ENCODE peak calls at places on chromosomes 6 and 20, in four cellular contexts. Q, L, C and N are unnamed samples.

GRCh38 chr20:8803065-8803464 is 265.8 kb upstream of the PLCB4 start:
- DNase-seq in C (no peak), L (peak), Q (no peak), N (no peak)

GRCh38 chr6:138383776-138384175 is 6.1 kb downstream of the SMIM28 start:
- DNase-seq in C (no peak), Q (no peak), L (peak), N (no peak)

GRCh38 chr20:20237093-20237959 is 130.6 kb upstream of the INSM1 start:
- DNase-seq in L (peak), Q (peak), C (peak), N (peak)

GRCh38 chr20:22607695-22608094 is 23.3 kb upstream of the FOXA2 start:
- DNase-seq in Q (no peak), L (no peak), C (no peak), N (no peak)

GRCh38 chr6:105545947-105546710 is 143.2 kb upstream of the PREP start:
- DNase-seq in L (no peak), Q (peak), C (no peak), N (no peak)

GRCh38 chr6:5507056-5507722 is 245.9 kb downstream of the FARS2 start:
- DNase-seq in C (no peak), L (no peak), Q (no peak), N (no peak)

GRCh38 chr20:44750081-44750805 is 4.6 kb downstream of the KCNK15 start:
- DNase-seq in C (peak), Q (no peak), L (no peak), N (peak)

GRCh38 chr6:41273699-41274098 is 12.8 kb downstream of the TREM1 start:
- DNase-seq in Q (no peak), L (peak), C (peak), N (peak)

GRCh38 chr20:21453676-21454075 is 56.4 kb upstream of the NKX2-4 start:
- DNase-seq in C (no peak), L (no peak), Q (no peak), N (no peak)

GRCh38 chr6:38018755-38019165 is 199.2 kb downstream of the ZFAND3 start:
- DNase-seq in Q (no peak), C (no peak), L (no peak), N (no peak)

GRCh38 chr6:6584310-6585002 is 4.1 kb upstream of the LY86 start:
- DNase-seq in C (no peak), L (no peak), Q (no peak), N (no peak)

GRCh38 chr6:67736161-67736560 is 898.9 kb upstream of the ADGRB3 start:
- DNase-seq in L (no peak), C (no peak), Q (no peak), N (no peak)

GRCh38 chr20:32823078-32823477 is 3.3 kb downstream of the MAPRE1 start:
- DNase-seq in L (peak), C (no peak), Q (peak), N (no peak)

GRCh38 chr6:56814802-56815201 is 140.1 kb upstream of the BEND6 start:
- DNase-seq in C (no peak), L (no peak), Q (no peak), N (no peak)

GRCh38 chr6:87731818-87732661 is 30.0 kb upstream of the AKIRIN2 start:
- DNase-seq in C (no peak), L (no peak), Q (peak), N (no peak)

GRCh38 chr6:89237158-89237557 is 20.0 kb upstream of the GABRR1 start:
- DNase-seq in L (no peak), Q (no peak), C (no peak), N (no peak)

GRCh38 chr20:57900226-57900905 is 190.6 kb upstream of the PMEPA1 start:
- DNase-seq in Q (no peak), C (no peak), L (peak), N (no peak)

GRCh38 chr20:50286609-50287008 is 96.0 kb downstream of the CEBPB start:
- DNase-seq in Q (peak), L (peak), C (no peak), N (peak)

GRCh38 chr20:50663095-50663821 is 28.1 kb downstream of the RIPOR3 start:
- DNase-seq in L (peak), Q (no peak), C (no peak), N (peak)

GRCh38 chr20:58991720-58992119 is 10.7 kb downstream of the NELFCD start:
- DNase-seq in C (no peak), Q (peak), L (no peak), N (no peak)

GRCh38 chr6:63674635-63675034 is 39.0 kb downstream of the PHF3 start:
- DNase-seq in L (no peak), C (no peak), Q (no peak), N (no peak)

GRCh38 chr6:15183979-15184378 is 61.9 kb upstream of the JARID2 start:
- DNase-seq in C (no peak), Q (no peak), L (no peak), N (no peak)

GRCh38 chr6:167706313-167707109 is 120.2 kb upstream of the AFDN start:
- DNase-seq in L (no peak), C (no peak), Q (no peak), N (no peak)

GRCh38 chr20:51470907-51471411 is 71.6 kb downstream of the NFATC2 start:
- DNase-seq in L (no peak), Q (no peak), C (no peak), N (no peak)

GRCh38 chr6:135423649-135424128 is 73.9 kb downstream of the AHI1 start:
- DNase-seq in L (peak), C (no peak), Q (peak), N (no peak)

GRCh38 chr6:18262812-18263560 is 1.3 kb downstream of the DEK start:
- DNase-seq in Q (peak), L (peak), C (no peak), N (no peak)

GRCh38 chr20:17622851-17623508 is 53.1 kb downstream of the DSTN start:
- DNase-seq in C (no peak), Q (no peak), L (no peak), N (no peak)

GRCh38 chr20:25269833-25270170 is 21.9 kb downstream of the PYGB start:
- DNase-seq in L (no peak), Q (no peak), C (peak), N (peak)

GRCh38 chr6:26067367-26067766 is 19.9 kb upstream of the HFE start:
- DNase-seq in C (no peak), L (no peak), Q (no peak), N (no peak)

GRCh38 chr6:122651604-122652003 is 41.4 kb downstream of the PKIB start:
- DNase-seq in L (no peak), Q (peak), C (no peak), N (no peak)

GRCh38 chr20:14724036-14724435 is 386.6 kb upstream of the FLRT3 start:
- DNase-seq in C (no peak), Q (no peak), L (no peak), N (no peak)

GRCh38 chr6:3227363-3228045 is at the start of gene TUBB2B:
- DNase-seq in L (peak), Q (peak), C (peak), N (peak)

DNA sequence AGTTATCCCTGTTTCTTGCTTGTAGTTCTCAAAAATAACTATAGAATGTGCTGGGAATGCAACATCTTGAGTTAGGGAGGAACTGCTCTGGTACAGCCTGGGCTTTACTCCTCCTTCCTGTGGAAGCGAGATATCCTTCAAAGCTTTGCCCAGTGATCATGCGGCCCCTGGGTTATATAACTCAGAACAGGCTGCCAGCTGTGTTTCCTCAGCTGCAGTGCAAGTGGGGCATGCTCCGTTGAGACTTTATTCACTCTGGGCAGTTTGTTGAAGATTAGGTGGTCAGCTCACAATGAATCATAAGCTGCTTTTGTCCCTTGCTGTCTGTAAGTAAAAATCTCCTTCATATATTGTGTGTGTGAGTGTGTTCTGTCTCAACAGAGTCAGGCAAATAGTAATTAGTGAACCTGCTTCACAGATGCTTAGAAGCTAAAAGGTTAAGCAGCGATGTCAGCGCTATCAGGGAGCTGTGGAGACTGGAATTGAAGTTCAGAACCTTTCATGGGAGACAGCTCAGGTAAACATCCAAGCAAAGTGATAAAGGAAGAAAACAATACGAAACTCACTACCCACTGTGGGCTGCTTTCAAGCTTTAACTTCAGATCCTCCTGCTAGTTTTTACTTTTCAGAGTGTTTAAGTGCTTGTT is 688.4 kb downstream of the HTR1B start:
- DNase-seq in Q (no peak), C (no peak), L (peak), N (no peak)
- H3K56ac ChIP-seq in Q (no peak), C (no peak), L (no peak), N (no peak)

DNA sequence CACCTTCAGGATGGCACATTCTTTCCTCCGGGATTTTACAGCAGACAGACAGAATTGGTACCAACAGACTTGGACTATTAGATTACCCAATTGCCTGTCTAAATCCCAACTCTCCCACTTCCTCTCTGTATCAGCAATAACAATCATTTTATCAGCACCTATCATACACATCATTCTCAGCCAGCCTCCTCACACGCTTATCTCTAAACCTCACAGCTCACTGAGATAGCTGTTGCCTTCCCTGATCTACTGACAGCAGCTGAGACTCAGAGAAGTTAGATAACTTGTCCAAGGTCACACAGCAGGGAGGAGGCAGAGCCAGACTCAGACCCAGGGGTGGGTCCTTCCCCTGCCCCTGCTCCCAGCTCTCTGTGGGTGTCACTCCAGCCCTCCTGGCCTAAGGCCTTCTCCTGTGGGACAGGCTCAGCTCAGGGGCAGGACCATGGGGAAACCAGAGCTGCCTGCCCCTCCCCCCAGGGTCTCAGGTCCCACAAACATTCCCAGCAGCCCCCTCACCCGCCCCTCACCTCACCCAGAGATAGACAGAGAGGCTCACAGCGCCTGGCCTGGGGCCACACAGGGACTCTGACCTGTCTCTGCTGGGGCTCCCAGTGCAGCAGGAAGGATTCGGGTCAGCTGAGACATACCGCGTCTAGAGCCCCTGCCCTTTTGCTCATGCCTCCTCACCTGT is 92.8 kb downstream of the GRM4 start:
- DNase-seq in L (peak), C (no peak), Q (no peak), N (no peak)
- H4K8ac ChIP-seq in L (no peak), C (peak), Q (no peak), N (no peak)

GRCh38 chr6:159760602-159761057 is 1.2 kb upstream of the ACAT2 start:
- DNase-seq in C (peak), L (peak), Q (peak), N (peak)
- H3K56ac ChIP-seq in C (no peak), L (peak), Q (peak), N (no peak)

DNA sequence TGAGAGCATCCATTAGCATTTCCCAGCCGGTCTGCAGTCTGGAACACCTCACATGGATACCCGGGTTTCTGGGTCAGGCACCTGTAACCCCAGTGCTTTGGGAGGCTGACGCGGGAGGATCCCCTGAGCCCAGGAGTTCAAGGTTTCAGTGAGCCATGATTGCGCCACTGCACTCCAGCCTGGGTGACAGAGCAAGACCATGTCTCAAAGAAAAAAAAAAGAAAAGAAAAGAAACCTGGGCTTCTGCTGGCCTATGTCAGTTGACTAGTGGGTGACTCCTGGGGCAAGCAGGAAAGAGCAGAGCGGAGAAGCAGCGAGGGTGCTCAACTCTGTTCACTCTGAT is 90.2 kb downstream of the TCP11 start:
- DNase-seq in Q (no peak), L (no peak), C (no peak), N (no peak)
- H4K8ac ChIP-seq in Q (peak), L (no peak), C (no peak), N (no peak)